ENCODE peak calls at places on chromosomes 1 and 21, in eight cellular contexts. N, W, B, Z, G, Y, K and R are unnamed samples.

GRCh38 chr1:229815076-229815475 is 189.0 kb downstream of the URB2 start:
- DNase-seq in K (no peak), W (no peak), G (peak; percentile 54), Y (no peak), N (no peak), B (no peak), Z (no peak), R (no peak)

GRCh38 chr1:11790880-11791715 is 14.7 kb downstream of the MTHFR start:
- DNase-seq in B (no peak), G (peak; percentile 1), N (peak; percentile 97), Y (peak; percentile 84), Z (peak; percentile 93), K (peak; percentile 95), W (peak; percentile 52), R (peak; percentile 92)

GRCh38 chr21:28419811-28420210 is 572.9 kb downstream of the LTN1 start:
- DNase-seq in Y (no peak), G (no peak), K (no peak), N (no peak), W (no peak), Z (peak; percentile 48), B (no peak), R (no peak)

GRCh38 chr1:11188381-11188780 is 774 bp upstream of the ANGPTL7 start:
- DNase-seq in N (no peak), W (no peak), Z (no peak), B (no peak), K (no peak), G (no peak), Y (no peak), R (no peak)

GRCh38 chr1:112502827-112503226 is 5.9 kb upstream of the WNT2B start:
- DNase-seq in Y (no peak), W (no peak), K (no peak), G (peak; percentile 72), B (no peak), N (no peak), Z (no peak), R (no peak)

GRCh38 chr1:147072371-147073061 is 99.8 kb downstream of the PRKAB2 start:
- DNase-seq in B (peak; percentile 36), Z (no peak), Y (no peak), G (peak; percentile 63), K (no peak), W (no peak), N (no peak), R (no peak)

GRCh38 chr1:150061632-150062101 is 5.9 kb upstream of the VPS45 start:
- DNase-seq in Z (peak; percentile 36), B (no peak), W (peak; percentile 20), N (no peak), K (no peak), Y (no peak), G (no peak), R (no peak)

GRCh38 chr1:171061425-171062143 is 29.1 kb upstream of the FMO3 start:
- DNase-seq in W (no peak), Y (no peak), N (no peak), G (no peak), K (no peak), Z (no peak), B (no peak), R (no peak)

GRCh38 chr1:162319510-162320160 is 57.0 kb downstream of the SPATA46 start:
- DNase-seq in B (no peak), Y (no peak), K (no peak), Z (no peak), N (no peak), W (peak; percentile 25), G (no peak), R (no peak)

GRCh38 chr1:19758227-19758830 is 41.4 kb downstream of the TMCO4 start:
- DNase-seq in Y (no peak), W (peak; percentile 78), N (no peak), G (peak; percentile 31), K (no peak), B (peak; percentile 9), Z (no peak), R (no peak)

GRCh38 chr1:158819461-158820443 is 11.4 kb upstream of the MNDA start:
- DNase-seq in Z (no peak), N (no peak), B (peak; percentile 89), Y (no peak), K (no peak), W (no peak), G (no peak), R (no peak)

GRCh38 chr1:163090321-163090945 is 21.3 kb downstream of the RGS4 start:
- DNase-seq in W (no peak), G (no peak), K (no peak), Y (no peak), B (no peak), Z (no peak), N (no peak), R (no peak)

GRCh38 chr1:7060826-7061225 is 275.6 kb downstream of the CAMTA1 start:
- DNase-seq in K (no peak), W (no peak), B (no peak), G (no peak), Z (no peak), N (no peak), Y (no peak), R (no peak)

GRCh38 chr1:116560704-116561490 is 9.9 kb downstream of the CD58 start:
- DNase-seq in G (no peak), N (no peak), Y (no peak), W (no peak), B (peak; percentile 11), Z (no peak), K (no peak), R (no peak)

GRCh38 chr1:2100775-2101108 is 50.5 kb downstream of the PRKCZ start:
- DNase-seq in Z (no peak), B (no peak), N (no peak), W (no peak), K (no peak), Y (no peak), G (no peak), R (no peak)

GRCh38 chr1:180953291-180953747 is 40.6 kb downstream of the KIAA1614 start:
- DNase-seq in W (peak; percentile 67), Z (no peak), N (no peak), G (no peak), K (peak; percentile 45), Y (peak; percentile 35), B (peak; percentile 32), R (peak; percentile 70)

DNA sequence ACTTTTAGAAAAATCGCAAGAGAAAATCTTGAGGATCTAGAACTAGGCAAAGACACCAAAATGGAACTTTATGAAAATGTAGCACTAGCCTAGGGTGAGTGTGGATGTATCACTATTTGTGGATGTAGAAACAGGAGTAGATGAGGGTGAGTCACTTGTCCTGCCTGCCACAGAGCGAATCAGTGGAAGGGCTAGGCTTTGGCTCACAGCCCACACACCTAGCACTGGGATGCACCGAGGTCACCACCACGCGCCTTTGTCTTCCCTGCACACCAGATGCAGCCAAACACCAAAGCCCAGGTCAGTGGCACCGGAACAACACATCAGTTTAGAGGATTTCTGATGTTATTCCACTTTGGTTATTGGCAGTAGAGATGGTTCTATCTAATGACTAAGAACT is 38.2 kb downstream of the PKNOX1 start:
- DNase-seq in Z (no peak), N (no peak), Y (no peak), B (no peak), W (peak; percentile 63), K (no peak), G (no peak), R (no peak)
- H3K27ac ChIP-seq in Z (no peak overlapping the region), N (no peak overlapping the region), Y (no peak overlapping the region), B (no peak overlapping the region), W (peak overlapping the region; percentile 19), K (no peak overlapping the region), G (no peak overlapping the region), R (no peak overlapping the region)

GRCh38 chr1:228646717-228647522 is 88.4 kb upstream of the RHOU start:
- DNase-seq in K (peak; percentile 67), Z (peak; percentile 31), G (peak; percentile 60), Y (peak; percentile 45), W (peak; percentile 26), B (peak; percentile 31), N (no peak), R (peak; percentile 32)
- H3K27ac ChIP-seq in K (no peak overlapping the region), Z (peak overlapping the region; percentile 62), G (no peak overlapping the region), Y (no peak overlapping the region), W (peak overlapping the region; percentile 94), B (no peak overlapping the region), N (peak overlapping the region; percentile 59), R (peak overlapping the region; percentile 20)

DNA sequence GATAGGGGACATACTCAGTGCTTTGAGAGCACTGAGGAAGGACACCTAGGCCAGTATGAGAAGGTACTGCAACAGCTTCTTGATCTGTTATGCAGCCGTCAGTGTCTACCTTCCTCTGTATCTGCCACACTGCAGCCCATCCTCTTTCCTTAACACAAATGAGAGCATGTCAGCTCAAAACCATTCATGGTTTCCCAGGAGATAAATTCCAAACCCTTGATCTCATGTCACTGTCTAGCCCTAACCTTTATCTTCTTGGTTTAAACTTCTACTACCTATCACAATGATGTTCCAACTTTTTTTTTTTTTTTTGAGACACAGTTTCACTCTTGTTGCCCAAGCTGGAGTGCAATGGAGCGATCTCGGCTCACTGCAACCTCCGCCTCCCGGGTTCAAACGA is 1.4 kb downstream of the ZMYND12 start:
- DNase-seq in N (no peak), B (no peak), Y (no peak), K (no peak), W (no peak), G (no peak), Z (no peak), R (no peak)
- H3K27ac ChIP-seq in N (no peak overlapping the region), B (no peak overlapping the region), Y (no peak overlapping the region), K (no peak overlapping the region), W (no peak overlapping the region), G (no peak overlapping the region), Z (no peak overlapping the region), R (no peak overlapping the region)

DNA sequence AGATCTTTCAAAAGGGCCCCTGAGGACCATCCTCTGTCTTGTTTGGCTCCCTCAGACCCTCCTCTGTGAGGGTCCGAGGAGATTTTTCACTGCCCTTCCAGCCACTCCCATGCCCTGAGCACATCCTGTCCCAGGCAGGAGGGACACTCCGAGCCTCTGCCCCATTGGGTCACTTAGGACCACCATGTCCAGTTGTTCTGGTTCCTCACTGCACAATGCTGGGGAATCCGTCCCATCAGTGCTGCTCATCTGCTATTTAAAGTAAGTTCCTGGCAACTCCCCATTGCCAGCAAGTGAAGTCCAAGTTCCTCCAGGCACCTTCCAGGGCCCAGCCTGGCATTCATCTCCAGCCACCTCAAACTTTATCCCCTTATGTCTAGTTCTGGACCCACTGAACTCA is 117.5 kb upstream of the GRIK3 start:
- DNase-seq in Z (no peak), Y (no peak), B (no peak), G (no peak), K (no peak), W (no peak), N (no peak), R (no peak)
- H3K27ac ChIP-seq in Z (no peak overlapping the region), Y (no peak overlapping the region), B (no peak overlapping the region), G (no peak overlapping the region), K (no peak overlapping the region), W (no peak overlapping the region), N (no peak overlapping the region), R (no peak overlapping the region)

GRCh38 chr21:33655591-33656221 is 13.4 kb downstream of the ITSN1 start:
- DNase-seq in Z (no peak), N (no peak), Y (peak; percentile 25), G (no peak), W (peak; percentile 84), K (no peak), B (no peak), R (no peak)
- H3K27ac ChIP-seq in Z (no peak overlapping the region), N (no peak overlapping the region), Y (no peak overlapping the region), G (no peak overlapping the region), W (peak overlapping the region; percentile 93), K (peak overlapping the region; percentile 8), B (no peak overlapping the region), R (peak overlapping the region; percentile 61)